ENCODE peak calls at places on chromosomes 2 and 18, in four cellular contexts. One of them, this sample, is unnamed.
A peak's percentile ranks its signal among the peaks of the same experiment; 100 is the strongest.

GRCh38 chr2:70516596-70516995 is 37.0 kb downstream of the TGFA start:
- DNase-seq in H1: no peak
- DNase-seq in GM12878: peak; percentile 24
- DNase-seq in HepG2: no peak
- DNase-seq in this sample: no peak

GRCh38 chr18:26488417-26489009 is 59.8 kb downstream of the KCTD1 start:
- DNase-seq in H1: no peak
- DNase-seq in GM12878: no peak
- DNase-seq in HepG2: no peak
- DNase-seq in this sample: no peak

GRCh38 chr2:168468354-168468753 is 12.3 kb downstream of the CERS6 start:
- DNase-seq in H1: no peak
- DNase-seq in GM12878: no peak
- DNase-seq in HepG2: no peak
- DNase-seq in this sample: no peak

GRCh38 chr2:128742467-128742866 is 423.8 kb upstream of the HS6ST1 start:
- DNase-seq in H1: no peak
- DNase-seq in GM12878: no peak
- DNase-seq in HepG2: no peak
- DNase-seq in this sample: no peak

GRCh38 chr2:11013196-11013595 is 101.5 kb downstream of the KCNF1 start:
- DNase-seq in H1: no peak
- DNase-seq in GM12878: no peak
- DNase-seq in HepG2: no peak
- DNase-seq in this sample: no peak

GRCh38 chr18:28108801-28109200 is 68.1 kb downstream of the CDH2 start:
- DNase-seq in H1: no peak
- DNase-seq in GM12878: no peak
- DNase-seq in HepG2: no peak
- DNase-seq in this sample: no peak

GRCh38 chr18:62341423-62341920 is 16.4 kb downstream of the TNFRSF11A start:
- DNase-seq in H1: peak; percentile 13
- DNase-seq in GM12878: no peak
- DNase-seq in HepG2: no peak
- DNase-seq in this sample: no peak

GRCh38 chr2:240957656-240958365 is 40.6 kb upstream of the SNED1 start:
- DNase-seq in H1: no peak
- DNase-seq in GM12878: no peak
- DNase-seq in HepG2: peak; percentile 33
- DNase-seq in this sample: no peak

GRCh38 chr18:42192251-42193248 is 237.5 kb downstream of the PIK3C3 start:
- DNase-seq in H1: no peak
- DNase-seq in GM12878: no peak
- DNase-seq in HepG2: peak; percentile 85
- DNase-seq in this sample: no peak

GRCh38 chr2:199659207-199659606 is 191.8 kb downstream of the FTCDNL1 start:
- DNase-seq in H1: peak; percentile 85
- DNase-seq in GM12878: no peak
- DNase-seq in HepG2: no peak
- DNase-seq in this sample: peak; percentile 42

GRCh38 chr2:134320930-134321329 is 67.1 kb downstream of the MGAT5 start:
- DNase-seq in H1: no peak
- DNase-seq in GM12878: no peak
- DNase-seq in HepG2: no peak
- DNase-seq in this sample: no peak

GRCh38 chr2:208265371-208265806 is 666 bp upstream of the PIKFYVE start:
- DNase-seq in H1: peak; percentile 54
- DNase-seq in GM12878: no peak
- DNase-seq in HepG2: peak; percentile 30
- DNase-seq in this sample: no peak

GRCh38 chr2:224442092-224442999 is 40.4 kb upstream of the FAM124B start:
- DNase-seq in H1: no peak
- DNase-seq in GM12878: no peak
- DNase-seq in HepG2: no peak
- DNase-seq in this sample: no peak

GRCh38 chr2:242030858-242031257 is 161.3 kb downstream of the RTP5 start:
- DNase-seq in H1: no peak
- DNase-seq in GM12878: no peak
- DNase-seq in HepG2: no peak
- DNase-seq in this sample: no peak

GRCh38 chr18:79200546-79201268 is 131.5 kb downstream of the ATP9B start:
- DNase-seq in H1: no peak
- DNase-seq in GM12878: no peak
- DNase-seq in HepG2: no peak
- DNase-seq in this sample: peak; percentile 11

GRCh38 chr2:178397002-178397605 is 53.9 kb downstream of the PRKRA start:
- DNase-seq in H1: no peak
- DNase-seq in GM12878: no peak
- DNase-seq in HepG2: peak; percentile 46
- DNase-seq in this sample: no peak

GRCh38 chr18:54388203-54389142 is 30.8 kb downstream of the C18orf54 start:
- DNase-seq in H1: peak; percentile 55
- DNase-seq in GM12878: peak; percentile 40
- DNase-seq in HepG2: peak; percentile 80
- DNase-seq in this sample: peak; percentile 66

GRCh38 chr2:70830333-70830732 is 5.3 kb downstream of the CD207 start:
- DNase-seq in H1: no peak
- DNase-seq in GM12878: no peak
- DNase-seq in HepG2: no peak
- DNase-seq in this sample: no peak

GRCh38 chr2:120625865-120626560 is 109.7 kb upstream of the GLI2 start:
- DNase-seq in H1: no peak
- DNase-seq in GM12878: no peak
- DNase-seq in HepG2: peak; percentile 35
- DNase-seq in this sample: no peak

GRCh38 chr2:237869357-237870102 is 10.1 kb downstream of the RAMP1 start:
- DNase-seq in H1: peak; percentile 32
- DNase-seq in GM12878: no peak
- DNase-seq in HepG2: no peak
- DNase-seq in this sample: no peak

GRCh38 chr2:168851674-168852320 is 38.4 kb downstream of the SPC25 start:
- DNase-seq in H1: no peak
- DNase-seq in GM12878: no peak
- DNase-seq in HepG2: no peak
- DNase-seq in this sample: no peak

GRCh38 chr2:21710496-21710895 is 586.7 kb downstream of the TDRD15 start:
- DNase-seq in H1: no peak
- DNase-seq in GM12878: no peak
- DNase-seq in HepG2: no peak
- DNase-seq in this sample: no peak

GRCh38 chr2:222835142-222835822 is 25.6 kb upstream of the ACSL3 start:
- DNase-seq in H1: no peak
- DNase-seq in GM12878: no peak
- DNase-seq in HepG2: no peak
- DNase-seq in this sample: no peak

GRCh38 chr18:58583569-58583968 is 45.3 kb downstream of the ALPK2 start:
- DNase-seq in H1: no peak
- DNase-seq in GM12878: no peak
- DNase-seq in HepG2: no peak
- DNase-seq in this sample: no peak

GRCh38 chr18:63879684-63880083 is 7.8 kb upstream of the SERPINB2 start:
- DNase-seq in H1: no peak
- DNase-seq in GM12878: no peak
- DNase-seq in HepG2: no peak
- DNase-seq in this sample: no peak

GRCh38 chr2:177031435-177032222 is 181.0 kb upstream of the HNRNPA3 start:
- DNase-seq in H1: no peak
- DNase-seq in GM12878: no peak
- DNase-seq in HepG2: no peak
- DNase-seq in this sample: no peak

GRCh38 chr2:58886009-58886408 is 644.9 kb upstream of the FANCL start:
- DNase-seq in H1: no peak
- DNase-seq in GM12878: no peak
- DNase-seq in HepG2: no peak
- DNase-seq in this sample: no peak

GRCh38 chr2:120558892-120559291 is 176.8 kb upstream of the GLI2 start:
- DNase-seq in H1: no peak
- DNase-seq in GM12878: no peak
- DNase-seq in HepG2: no peak
- DNase-seq in this sample: no peak

GRCh38 chr2:35582637-35583036 is 772.9 kb upstream of the CRIM1 start:
- DNase-seq in H1: no peak
- DNase-seq in GM12878: no peak
- DNase-seq in HepG2: no peak
- DNase-seq in this sample: no peak

GRCh38 chr2:127371037-127371436 is 16.7 kb downstream of the MAP3K2 start:
- DNase-seq in H1: no peak
- DNase-seq in GM12878: no peak
- DNase-seq in HepG2: no peak
- DNase-seq in this sample: no peak

DNA sequence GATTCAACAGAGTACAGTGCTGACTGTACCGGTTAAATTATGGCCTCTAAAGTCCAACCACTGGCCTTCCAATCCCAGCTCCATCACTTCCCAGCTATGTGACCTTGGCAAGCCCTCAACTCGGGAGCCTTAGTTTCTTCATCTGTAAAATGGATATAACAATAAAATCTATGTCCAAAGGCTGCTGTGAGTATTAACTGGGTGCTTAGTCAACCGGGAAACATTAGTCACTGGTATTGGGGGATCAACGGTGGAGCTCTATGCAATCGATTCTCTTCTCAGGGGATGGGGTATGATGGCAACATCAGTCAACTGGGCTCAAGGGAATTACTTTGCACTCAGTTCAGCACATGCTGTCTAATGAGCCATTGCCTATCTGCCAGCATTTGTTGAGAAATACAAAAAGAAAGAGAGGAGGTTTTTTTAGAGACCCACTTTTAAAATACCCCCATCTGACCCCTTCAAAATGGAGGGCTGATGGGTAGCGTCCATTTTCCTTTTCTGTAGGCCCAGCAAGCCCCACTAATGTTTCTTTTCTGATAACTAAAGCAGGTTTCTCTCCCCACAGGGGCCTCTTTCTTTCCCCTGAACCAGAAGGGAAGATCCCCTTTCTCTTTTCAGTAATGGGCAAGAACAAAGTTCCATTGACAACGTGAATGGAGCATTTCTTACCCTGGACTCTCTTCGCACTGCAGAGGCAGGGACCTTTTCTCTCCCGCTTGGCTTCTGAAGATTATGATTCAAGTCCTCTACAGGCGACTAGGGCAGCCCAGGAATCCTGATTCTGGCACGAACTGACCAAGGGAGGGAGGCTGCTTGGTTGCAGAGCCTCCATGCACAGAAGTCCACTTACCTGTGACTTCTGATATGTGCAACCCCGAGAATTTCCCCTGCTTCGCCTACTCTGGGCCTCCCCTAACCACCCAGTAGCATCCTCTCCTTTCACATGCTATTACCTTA is 8.7 kb upstream of the AGFG1 start:
- DNase-seq in H1: no peak
- DNase-seq in GM12878: no peak
- DNase-seq in HepG2: no peak
- DNase-seq in this sample: no peak
- TF ChIP-seq SUZ12 in H1: no peak
- TF ChIP-seq SUZ12 in GM12878: no peak
- TF ChIP-seq SUZ12 in HepG2: no peak
- TF ChIP-seq SUZ12 in this sample: no peak

DNA sequence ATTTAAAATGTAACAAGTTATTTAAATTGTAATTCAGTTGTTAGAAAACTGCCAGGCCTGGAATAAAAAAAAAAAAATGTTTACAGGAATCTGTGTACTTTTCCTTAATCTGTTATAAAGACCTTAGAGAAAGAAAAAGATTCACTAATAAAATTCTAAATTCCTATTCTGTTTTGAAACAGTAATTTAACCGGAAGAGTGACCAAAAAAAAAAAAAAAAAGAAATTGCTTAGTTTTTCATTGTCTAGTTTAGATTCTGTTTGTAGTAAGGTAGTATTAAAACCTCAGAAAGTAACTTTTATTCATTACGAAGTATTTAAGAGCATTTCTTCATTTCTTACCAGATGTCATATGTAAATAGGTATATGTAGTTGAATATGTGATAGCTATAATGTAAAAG is 2.5 kb downstream of the REL start:
- DNase-seq in H1: no peak
- DNase-seq in GM12878: no peak
- DNase-seq in HepG2: no peak
- DNase-seq in this sample: no peak
- H3K4me3 ChIP-seq in H1: no peak overlapping the region
- H3K4me3 ChIP-seq in GM12878: peak overlapping the region; percentile 78
- H3K4me3 ChIP-seq in HepG2: no peak overlapping the region
- H3K4me3 ChIP-seq in this sample: no peak overlapping the region

GRCh38 chr2:216932806-216933579 is 73.1 kb upstream of the TNP1 start:
- DNase-seq in H1: no peak
- DNase-seq in GM12878: no peak
- DNase-seq in HepG2: no peak
- DNase-seq in this sample: no peak

GRCh38 chr2:216934151-216934550 is 74.3 kb upstream of the TNP1 start:
- DNase-seq in H1: no peak
- DNase-seq in GM12878: no peak
- DNase-seq in HepG2: no peak
- DNase-seq in this sample: no peak

GRCh38 chr2:216934623-216935022 is 74.8 kb upstream of the TNP1 start:
- DNase-seq in H1: no peak
- DNase-seq in GM12878: no peak
- DNase-seq in HepG2: no peak
- DNase-seq in this sample: no peak

GRCh38 chr2:216932113-216932512 is 72.2 kb upstream of the TNP1 start:
- DNase-seq in H1: no peak
- DNase-seq in GM12878: no peak
- DNase-seq in HepG2: no peak
- DNase-seq in this sample: no peak

GRCh38 chr2:216936954-216937357 is 77.1 kb upstream of the TNP1 start:
- DNase-seq in H1: no peak
- DNase-seq in GM12878: no peak
- DNase-seq in HepG2: no peak
- DNase-seq in this sample: no peak
- H3K9ac ChIP-seq in H1: no peak overlapping the region
- H3K9ac ChIP-seq in GM12878: no peak overlapping the region
- H3K9ac ChIP-seq in HepG2: no peak overlapping the region
- H3K9ac ChIP-seq in this sample: no peak overlapping the region

DNA sequence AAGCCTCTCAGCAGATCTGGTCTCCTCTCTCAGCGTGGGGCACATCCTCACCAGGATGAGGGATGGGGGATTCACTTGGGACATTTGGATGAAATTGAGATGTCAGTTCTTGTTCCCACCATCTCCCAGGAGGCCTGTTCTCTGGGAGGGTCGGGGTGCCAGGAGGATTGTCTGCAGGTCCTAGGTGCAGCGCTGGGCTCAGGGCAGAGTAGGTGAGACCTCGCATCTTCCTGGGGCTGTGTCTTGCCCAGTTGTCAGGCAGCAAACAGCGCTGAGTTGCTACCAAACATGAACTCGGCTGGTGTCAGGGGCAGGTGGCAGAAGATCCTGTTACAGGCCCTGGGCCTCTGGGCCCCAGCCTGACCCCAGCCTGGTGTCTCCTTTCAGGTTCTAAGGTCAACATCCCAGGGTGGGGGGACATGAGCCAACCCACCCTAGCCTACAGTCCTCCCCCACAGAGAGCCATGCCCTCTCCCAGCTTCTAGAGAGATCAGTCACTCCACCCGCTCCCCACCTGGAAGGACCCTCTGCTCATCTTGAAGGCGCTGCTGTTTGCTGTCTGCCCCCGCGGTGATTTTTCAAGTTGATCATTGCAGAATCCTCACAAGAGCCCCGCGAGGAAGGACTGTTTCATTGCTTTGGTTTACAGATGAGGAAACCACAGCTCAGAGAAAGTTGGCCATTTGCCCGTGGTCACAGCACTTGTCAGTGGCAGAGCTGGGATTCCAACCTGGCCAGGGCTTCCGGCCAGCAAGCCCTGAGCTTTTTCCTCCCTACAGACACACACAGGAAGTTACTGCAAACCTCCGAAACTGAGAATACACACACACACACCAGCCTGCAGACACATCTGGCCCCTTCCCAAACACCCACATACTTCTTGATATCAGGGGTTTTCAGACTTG is 83.9 kb downstream of the STPG4 start:
- DNase-seq in H1: no peak
- DNase-seq in GM12878: peak; percentile 86
- DNase-seq in HepG2: peak; percentile 93
- DNase-seq in this sample: no peak
- TF ChIP-seq SUZ12 in H1: no peak
- TF ChIP-seq SUZ12 in GM12878: no peak
- TF ChIP-seq SUZ12 in HepG2: no peak
- TF ChIP-seq SUZ12 in this sample: no peak